ENCODE peak calls at places on chromosomes 5 and 9, in six cellular contexts. T is stimulated activated CD4-positive, alpha-beta T cell treated with anti-CD3 and anti-CD28 coated beads, Interleukin-12 subunit alpha, Interleukin-12 subunit beta, amount 100 ng/mL, for 24 hours; J is stomach; O is GM20000; M is HTR-8/SVneo; A is T-helper 2 cell. Z is an unnamed sample.

GRCh38 chr5:126846344-126846743 is 69.4 kb downstream of the LMNB1 start:
- DNase-seq in M (peak), T (no peak), A (no peak), O (no peak), J (no peak), Z (no peak)

GRCh38 chr5:137833463-137833862 is 34.2 kb upstream of the MYOT start:
- DNase-seq in O (no peak), J (no peak), T (no peak), M (peak), A (no peak), Z (peak)

GRCh38 chr9:94937214-94937903 is 210.9 kb downstream of the AOPEP start:
- DNase-seq in J (no peak), M (peak), O (no peak), T (no peak), A (no peak), Z (peak)

GRCh38 chr5:3601060-3601710 is 5.6 kb downstream of the IRX1 start:
- DNase-seq in A (no peak), T (no peak), M (no peak), J (no peak), O (no peak), Z (no peak)

GRCh38 chr5:63553069-63553468 is 409.2 kb downstream of the HTR1A start:
- DNase-seq in A (no peak), M (no peak), T (no peak), J (no peak), O (no peak), Z (no peak)

GRCh38 chr5:60763061-60763460 is 63.1 kb upstream of the DEPDC1B start:
- DNase-seq in T (no peak), A (no peak), O (no peak), J (no peak), M (no peak), Z (no peak)

GRCh38 chr9:33101104-33101951 is 24.9 kb upstream of the SMU1 start:
- DNase-seq in O (no peak), A (no peak), M (peak), T (no peak), J (peak), Z (no peak)

GRCh38 chr9:90883661-90884060 is 82.0 kb downstream of the SYK start:
- DNase-seq in T (no peak), M (no peak), J (no peak), O (no peak), A (no peak), Z (no peak)

GRCh38 chr5:175123542-175123941 is 320.4 kb downstream of the DRD1 start:
- DNase-seq in O (no peak), J (no peak), M (no peak), T (no peak), A (no peak), Z (no peak)

GRCh38 chr5:9363026-9363793 is 182.7 kb downstream of the SEMA5A start:
- DNase-seq in T (no peak), O (peak), A (no peak), J (no peak), M (no peak), Z (no peak)